ENCODE peak calls at places on chromosome 21, in six cellular contexts. H is brain microvascular endothelial cell; M is CD4-positive, alpha-beta memory T cell; O is heart right ventricle; E is tibial nerve; B is pancreas. F is an unnamed sample.
A peak's percentile ranks its signal among the peaks of the same experiment; 100 is the strongest.

GRCh38 chr21:31983120-31983519 is 110.3 kb downstream of the HUNK start:
- DNase-seq in B (peak; percentile 51), E (no peak), O (no peak), M (no peak), H (no peak), F (no peak)

GRCh38 chr21:43905726-43906455 is 40.9 kb downstream of the AGPAT3 start:
- DNase-seq in H (no peak), B (no peak), O (no peak), M (no peak), E (no peak), F (peak; percentile 52)

GRCh38 chr21:34526236-34526617 is 14.2 kb upstream of the KCNE1 start:
- DNase-seq in E (no peak), H (no peak), B (no peak), O (no peak), M (no peak), F (no peak)

GRCh38 chr21:45387506-45387905 is 17.5 kb upstream of the COL18A1 start:
- DNase-seq in O (no peak), M (no peak), B (peak; percentile 5), E (no peak), H (no peak), F (no peak)

GRCh38 chr21:45571641-45572040 is 29.4 kb upstream of the SLC19A1 start:
- DNase-seq in O (no peak), H (no peak), E (no peak), M (no peak), B (no peak), F (no peak)

GRCh38 chr21:33040215-33040614 is 14.5 kb downstream of the OLIG2 start:
- DNase-seq in H (no peak), E (no peak), B (no peak), M (no peak), O (no peak), F (no peak)

GRCh38 chr21:45824546-45825208 is 156.9 kb upstream of the COL6A1 start:
- DNase-seq in H (no peak), E (no peak), M (no peak), B (no peak), O (no peak), F (no peak)

GRCh38 chr21:42222386-42222785 is 3.4 kb downstream of the ABCG1 start:
- DNase-seq in B (no peak), M (no peak), H (no peak), E (no peak), O (no peak), F (no peak)

GRCh38 chr21:44083631-44084291 is 23.4 kb upstream of the PWP2 start:
- DNase-seq in E (no peak), M (peak; percentile 86), H (peak; percentile 9), O (no peak), B (no peak), F (no peak)

GRCh38 chr21:34707876-34708325 is 39.1 kb downstream of the CLIC6 start:
- DNase-seq in E (no peak), O (no peak), H (no peak), B (no peak), M (peak; percentile 45), F (no peak)

GRCh38 chr21:34513109-34513675 is 1.2 kb upstream of the KCNE1 start:
- DNase-seq in E (no peak), O (no peak), M (no peak), B (no peak), H (no peak), F (no peak)

GRCh38 chr21:8989883-8990325 is 1531.5 kb upstream of the TPTE start:
- DNase-seq in M (no peak), H (no peak), E (no peak), O (no peak), B (peak; percentile 32), F (no peak)

GRCh38 chr21:38798081-38798480 is 7.6 kb upstream of the ETS2 start:
- DNase-seq in H (no peak), O (no peak), M (no peak), E (no peak), B (no peak), F (no peak)

GRCh38 chr21:34795152-34796141 is 126.7 kb downstream of the CLIC6 start:
- DNase-seq in O (no peak), M (no peak), H (no peak), B (no peak), E (peak; percentile 25), F (no peak)

GRCh38 chr21:44940116-44940631 is 345 bp downstream of the SLX9 start:
- DNase-seq in E (no peak), B (no peak), H (no peak), O (no peak), M (no peak), F (no peak)

GRCh38 chr21:30257773-30258172 is 25.0 kb downstream of the KRTAP24-1 start:
- DNase-seq in M (no peak), E (peak; percentile 21), O (no peak), B (no peak), H (peak; percentile 49), F (no peak)

GRCh38 chr21:27454234-27454633 is 487.3 kb upstream of the ADAMTS5 start:
- DNase-seq in M (no peak), B (no peak), H (no peak), E (no peak), O (no peak), F (no peak)

GRCh38 chr21:45279446-45280177 is 8.1 kb downstream of the POFUT2 start:
- DNase-seq in M (no peak), B (no peak), E (no peak), H (no peak), O (no peak), F (no peak)

GRCh38 chr21:36798461-36798860 is 99.5 kb downstream of the SIM2 start:
- DNase-seq in B (no peak), H (no peak), E (no peak), M (no peak), O (no peak), F (no peak)

GRCh38 chr21:36799869-36800268 is 101.0 kb downstream of the SIM2 start:
- DNase-seq in E (no peak), H (no peak), O (no peak), M (no peak), B (no peak), F (no peak)

GRCh38 chr21:36803051-36803709 is 104.3 kb downstream of the SIM2 start:
- DNase-seq in H (no peak), B (no peak), E (no peak), M (no peak), O (no peak), F (no peak)

GRCh38 chr21:36803801-36804452 is 105.0 kb downstream of the SIM2 start:
- DNase-seq in O (no peak), M (no peak), E (no peak), H (no peak), B (no peak), F (no peak)

DNA sequence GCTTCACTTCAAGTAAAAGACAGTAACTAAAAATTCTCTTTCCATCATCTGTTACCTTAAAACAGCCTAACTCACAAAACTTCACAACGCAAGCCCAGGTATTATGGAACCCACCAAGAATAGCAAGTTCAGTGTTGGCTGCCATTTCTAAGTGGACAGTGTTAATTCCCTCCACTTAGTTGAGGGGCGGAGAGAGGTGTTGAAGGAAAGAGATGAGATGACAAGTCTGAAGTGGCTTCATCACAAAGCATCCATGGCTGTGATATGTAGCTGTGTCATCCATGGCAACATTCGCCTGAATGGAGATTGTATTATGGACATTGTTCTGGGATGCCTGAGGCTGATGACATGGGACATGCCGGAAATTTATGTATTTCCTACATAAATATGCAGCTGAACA is 101.8 kb downstream of the SIM2 start:
- DNase-seq in M (no peak), E (no peak), B (no peak), O (no peak), H (no peak), F (no peak)
- H3K4me3 ChIP-seq in M (no peak overlapping the region), E (no peak overlapping the region), B (no peak overlapping the region), O (no peak overlapping the region), H (no peak overlapping the region), F (no peak overlapping the region)

DNA sequence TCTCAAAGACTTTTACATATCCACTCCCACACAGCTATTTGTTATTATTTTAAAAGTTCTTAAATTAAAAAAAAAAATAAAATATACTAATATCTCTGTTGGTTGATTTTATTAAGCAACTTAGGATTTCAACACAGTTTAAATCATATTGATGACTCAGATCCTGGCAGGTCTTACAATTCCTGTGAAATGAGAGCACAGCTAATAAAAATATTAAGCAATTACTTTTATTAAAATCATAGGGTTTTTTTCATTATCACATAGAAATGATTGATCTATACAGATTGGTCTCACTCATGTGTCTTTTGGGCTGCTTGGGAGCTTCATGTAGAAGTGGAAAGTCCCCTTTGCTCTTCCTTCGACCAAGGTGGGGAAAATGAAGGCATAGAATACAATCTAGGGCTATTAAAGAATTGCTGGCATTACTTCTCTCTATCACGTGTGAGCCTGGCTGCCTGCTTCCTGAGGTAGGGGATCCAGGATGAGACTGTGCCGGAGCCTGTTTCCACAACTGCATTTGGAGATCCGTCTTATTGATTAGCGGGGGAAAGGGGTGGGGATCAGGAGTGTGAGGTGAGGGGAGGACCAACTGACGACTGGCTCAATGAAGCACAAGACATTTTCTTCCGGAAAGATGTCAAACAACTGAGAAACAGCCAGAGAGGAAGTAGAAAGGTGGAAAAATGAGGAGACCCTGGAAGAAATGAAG is 858.0 kb downstream of the USP25 start:
- DNase-seq in B (peak; percentile 17), E (peak; percentile 36), O (no peak), M (no peak), H (no peak), F (no peak)
- H3K4me3 ChIP-seq in B (no peak overlapping the region), E (peak overlapping the region; percentile 54), O (peak overlapping the region; percentile 34), M (no peak overlapping the region), H (peak overlapping the region; percentile 59), F (peak overlapping the region; percentile 55)

DNA sequence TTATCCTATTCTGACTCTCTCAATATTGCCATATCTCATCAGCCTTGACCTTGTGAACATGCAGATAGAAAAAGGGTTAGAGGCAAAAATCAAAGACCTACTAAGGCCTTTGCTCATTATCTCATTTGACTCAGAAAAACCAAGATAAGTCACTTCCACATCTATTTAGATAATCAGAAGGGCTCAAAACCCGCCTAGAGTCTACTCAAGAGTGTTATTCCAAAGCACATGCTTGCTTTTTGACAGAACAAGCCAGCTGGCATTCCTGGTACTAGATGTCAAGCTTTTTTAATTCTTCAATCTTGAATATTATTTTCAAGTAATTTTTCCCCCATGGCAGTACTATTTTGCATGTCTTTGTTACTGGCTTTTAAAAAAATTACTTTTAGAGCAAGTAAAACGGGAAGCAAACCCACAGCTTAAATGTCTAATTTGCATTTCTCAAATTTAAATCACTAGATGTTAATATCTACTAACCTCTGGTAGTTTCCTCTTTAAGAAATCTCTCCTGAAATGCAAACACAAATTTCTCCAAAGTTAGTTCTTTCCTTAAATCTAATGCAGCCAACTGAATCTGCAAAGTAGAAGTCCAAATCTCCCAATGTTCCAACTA is 51.5 kb downstream of the APP start:
- DNase-seq in B (no peak), M (no peak), E (no peak), O (no peak), H (no peak), F (no peak)
- H3K4me3 ChIP-seq in B (no peak overlapping the region), M (no peak overlapping the region), E (no peak overlapping the region), O (no peak overlapping the region), H (no peak overlapping the region), F (no peak overlapping the region)

DNA sequence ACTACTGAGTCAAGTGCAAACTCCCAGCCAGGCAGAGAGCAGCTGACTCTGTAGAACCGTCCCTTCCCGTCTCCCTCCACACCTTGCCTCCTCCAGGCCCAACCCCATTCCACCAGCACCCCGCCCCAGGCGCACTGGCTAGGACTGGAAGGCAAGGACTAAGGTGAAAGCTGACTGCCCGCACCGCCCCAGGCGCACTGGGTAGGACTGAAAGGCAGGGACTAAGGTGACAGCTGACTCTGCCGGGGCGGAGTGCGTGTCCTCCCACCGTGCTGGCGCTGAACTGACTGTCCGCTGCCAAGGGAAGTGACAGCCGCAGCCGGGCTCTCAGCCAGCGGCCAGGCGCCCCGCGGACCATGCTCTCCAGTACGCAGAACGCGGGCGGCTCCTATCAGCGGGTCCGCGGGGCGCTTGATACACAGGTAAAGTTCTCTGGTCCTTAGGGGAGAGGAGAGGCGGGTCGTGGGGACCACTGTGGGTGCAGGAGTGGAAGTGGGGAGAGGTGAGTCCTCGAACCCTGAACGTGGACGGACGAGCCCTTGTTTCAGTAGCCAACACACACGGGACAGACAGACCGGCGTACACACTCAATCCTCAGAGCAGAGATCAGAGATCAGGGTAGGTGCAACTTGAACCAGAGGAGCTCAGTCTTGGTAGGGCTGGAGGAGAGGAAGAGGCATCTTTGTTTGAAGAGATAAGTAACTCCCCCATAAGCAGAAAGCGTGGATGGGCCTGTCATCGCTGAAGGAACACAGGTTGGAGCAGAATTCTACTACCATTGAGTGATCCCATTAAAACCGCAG is 58.0 kb downstream of the RBM11 start:
- DNase-seq in H (no peak), E (no peak), M (no peak), O (peak; percentile 26), B (peak; percentile 72), F (peak; percentile 23)
- H3K4me3 ChIP-seq in H (no peak overlapping the region), E (peak overlapping the region; percentile 30), M (no peak overlapping the region), O (peak overlapping the region; percentile 18), B (peak overlapping the region; percentile 9), F (peak overlapping the region; percentile 27)

F was measured in gastrocnemius medialis.